ENCODE peak calls at places on chromosomes 12 and 14, in four cellular contexts. N is IMR-90, R is H9, X is H1. Z is an unnamed sample.

GRCh38 chr12:60501124-60501729 is 905.4 kb downstream of the SLC16A7 start:
- DNase-seq in N (no peak), R (no peak), X (no peak), Z (no peak)

GRCh38 chr14:73467377-73467776 is 9.0 kb upstream of the NUMB start:
- DNase-seq in N (peak), R (no peak), X (no peak), Z (no peak)

GRCh38 chr14:59964251-59965007 is 44.5 kb downstream of the LRRC9 start:
- DNase-seq in N (peak), R (no peak), X (no peak), Z (no peak)

GRCh38 chr12:48818831-48819590 is 715 bp downstream of the CACNB3 start:
- DNase-seq in N (no peak), R (peak), X (no peak), Z (no peak)

GRCh38 chr12:120590741-120591407 is 9.7 kb upstream of the POP5 start:
- DNase-seq in N (no peak), R (no peak), X (no peak), Z (no peak)

GRCh38 chr12:2845280-2845679 is 10.4 kb upstream of the NRIP2 start:
- DNase-seq in N (peak), R (no peak), X (no peak), Z (no peak)

GRCh38 chr12:66024966-66025365 is 105.6 kb downstream of the LLPH start:
- DNase-seq in N (no peak), R (no peak), X (no peak), Z (no peak)

GRCh38 chr12:67920432-67920831 is 68.8 kb upstream of the IFNG-AS1 start:
- DNase-seq in N (no peak), R (no peak), X (no peak), Z (no peak)

GRCh38 chr12:55072093-55072492 is 52.3 kb downstream of the NEUROD4 start:
- DNase-seq in N (no peak), R (peak), X (no peak), Z (no peak)

GRCh38 chr12:79665488-79665887 is 25.3 kb downstream of the PAWR start:
- DNase-seq in N (no peak), R (no peak), X (no peak), Z (no peak)

GRCh38 chr14:92323031-92323915 is at the start of gene SLC24A4:
- DNase-seq in N (no peak), R (peak), X (no peak), Z (peak)

GRCh38 chr14:91317381-91318313 is 73.1 kb upstream of the GPR68 start:
- DNase-seq in N (no peak), R (no peak), X (no peak), Z (no peak)

GRCh38 chr14:104746951-104747481 is 5.9 kb upstream of the SIVA1 start:
- DNase-seq in N (peak), R (no peak), X (no peak), Z (no peak)
- H3K23ac ChIP-seq in N (no peak), R (no peak), X (no peak), Z (no peak)

DNA sequence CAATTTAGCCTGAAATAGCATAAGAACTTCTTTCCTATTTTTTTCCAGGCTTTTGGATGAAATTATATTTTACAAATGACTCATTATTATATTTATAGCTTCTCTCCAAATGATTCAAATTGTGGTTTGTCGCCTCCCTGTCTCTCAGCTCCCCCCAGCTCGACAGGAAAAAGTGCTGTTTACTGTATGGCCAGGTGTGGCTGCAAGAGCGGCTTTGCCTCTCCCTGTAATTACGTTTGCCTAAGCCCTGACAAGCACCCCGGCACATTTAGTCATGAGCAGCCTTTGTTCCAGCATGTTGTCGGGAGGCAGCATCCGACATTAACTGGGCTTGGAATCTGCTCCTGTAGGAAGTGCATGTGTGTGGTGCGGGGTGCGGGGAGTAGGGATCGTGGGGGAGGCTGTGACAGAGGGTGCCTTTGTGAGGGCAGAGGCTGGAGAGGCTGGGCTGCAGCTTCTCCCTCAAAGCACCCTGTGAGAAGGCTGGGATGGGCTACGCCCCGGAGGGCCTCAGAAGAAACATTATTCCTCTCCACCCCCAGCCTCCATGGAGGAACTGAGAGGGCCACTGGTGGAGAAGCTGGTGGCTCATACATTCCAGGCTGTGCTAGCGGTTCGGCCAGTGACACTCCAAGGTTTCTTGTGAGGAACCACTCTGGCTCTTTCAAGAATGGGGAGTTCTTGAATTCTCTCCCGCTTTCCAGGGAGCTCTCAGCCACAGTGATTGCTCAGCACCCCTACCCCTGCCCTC is 42.1 kb upstream of the CTDSP2 start:
- DNase-seq in N (peak), R (peak), X (no peak), Z (no peak)
- H3K4me2 ChIP-seq in N (peak), R (peak), X (peak), Z (no peak)

GRCh38 chr12:44667461-44667860 is 208.7 kb downstream of the NELL2 start:
- DNase-seq in N (no peak), R (no peak), X (no peak), Z (no peak)

GRCh38 chr12:44672042-44672441 is 204.1 kb downstream of the NELL2 start:
- DNase-seq in N (no peak), R (no peak), X (no peak), Z (no peak)

DNA sequence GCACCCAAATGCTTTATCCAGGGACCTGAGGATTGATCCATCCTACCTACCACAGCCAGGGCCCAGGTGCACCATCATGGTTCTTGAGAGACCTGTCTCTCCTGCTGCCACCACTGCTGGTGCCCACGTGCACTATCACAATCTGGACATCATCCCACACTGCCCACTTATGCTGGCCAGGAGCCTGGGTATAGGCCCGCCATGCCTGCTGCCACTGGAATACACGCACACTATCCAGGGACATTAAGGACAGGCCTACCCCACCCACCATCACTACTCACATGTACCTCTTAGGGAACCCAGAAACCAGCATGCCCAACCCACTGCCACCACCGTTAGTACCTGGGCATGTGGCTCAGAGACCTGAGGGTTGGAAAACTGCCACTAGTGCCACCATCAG is 207.7 kb downstream of the NELL2 start:
- DNase-seq in N (no peak), R (no peak), X (no peak), Z (no peak)
- H3K23ac ChIP-seq in N (no peak), R (no peak), X (no peak), Z (peak)

DNA sequence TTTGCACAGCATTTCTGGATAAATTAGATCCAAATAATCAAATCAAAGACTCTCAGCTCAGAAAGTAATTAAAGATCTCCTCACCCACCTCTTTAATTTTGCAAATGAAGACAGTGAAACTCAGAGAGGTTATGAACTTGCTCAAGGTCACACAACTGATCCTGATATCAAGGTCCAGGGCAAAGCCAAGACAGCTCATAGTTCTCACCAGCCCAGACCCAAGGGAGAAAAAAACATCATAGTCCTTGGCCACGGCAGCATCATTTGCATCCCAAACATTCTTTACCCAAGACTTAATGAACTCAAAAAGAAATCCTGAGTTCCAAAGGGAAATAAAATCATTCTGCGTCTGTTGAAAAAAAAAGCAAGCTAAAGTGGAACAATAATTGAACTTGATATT is 112.1 kb downstream of the DAD1 start:
- DNase-seq in N (no peak), R (no peak), X (no peak), Z (no peak)
- H3K4me2 ChIP-seq in N (no peak), R (no peak), X (no peak), Z (no peak)

Z was measured in neuronal stem cell.